ENCODE peak calls at places on chromosomes 6 and 20, in five cellular contexts. C, R, A, U and Y are unnamed samples. For H3K9me3, the result is how much of the 10 kb centered on the place peaks cover.

GRCh38 chr6:105804436-105804835 is 281.7 kb upstream of the PRDM1 start:
- DNase-seq in C (no peak), R (no peak), A (no peak), U (no peak), Y (peak)

GRCh38 chr6:124913056-124913455 is 49.2 kb upstream of the RNF217 start:
- DNase-seq in C (no peak), R (no peak), A (no peak), U (no peak), Y (no peak)

GRCh38 chr6:11366934-11367637 is 134.6 kb upstream of the NEDD9 start:
- DNase-seq in C (no peak), R (peak), A (no peak), U (no peak), Y (peak)

GRCh38 chr6:20534906-20535305 is 649 bp downstream of the CDKAL1 start:
- DNase-seq in C (no peak), R (no peak), A (no peak), U (no peak), Y (peak)

GRCh38 chr6:44078795-44079671 is 48.2 kb downstream of the MRPL14 start:
- DNase-seq in C (peak), R (peak), A (peak), U (peak), Y (peak)

GRCh38 chr6:167679791-167680604 is 146.7 kb upstream of the AFDN start:
- DNase-seq in C (no peak), R (peak), A (no peak), U (no peak), Y (no peak)

GRCh38 chr6:169326067-169326799 is 72.6 kb upstream of the THBS2 start:
- DNase-seq in C (peak), R (peak), A (peak), U (peak), Y (peak)

GRCh38 chr20:58712823-58713731 is 20.5 kb downstream of the NPEPL1 start:
- DNase-seq in C (no peak), R (no peak), A (no peak), U (peak), Y (no peak)

GRCh38 chr6:132391391-132392291 is 9.6 kb downstream of the MOXD1 start:
- DNase-seq in C (no peak), R (peak), A (no peak), U (peak), Y (peak)

GRCh38 chr20:51467971-51468626 is 74.4 kb downstream of the NFATC2 start:
- DNase-seq in C (no peak), R (no peak), A (no peak), U (no peak), Y (no peak)

GRCh38 chr6:112443666-112444065 is 96.5 kb downstream of the RFPL4B start:
- DNase-seq in C (peak), R (no peak), A (no peak), U (peak), Y (no peak)

GRCh38 chr6:21885532-21886089 is 292.1 kb downstream of the SOX4 start:
- DNase-seq in C (no peak), R (peak), A (no peak), U (peak), Y (peak)

GRCh38 chr6:100276311-100277057 is 188.2 kb downstream of the SIM1 start:
- DNase-seq in C (no peak), R (no peak), A (no peak), U (no peak), Y (peak)

GRCh38 chr6:40779399-40779798 is 192.2 kb upstream of the LRFN2 start:
- DNase-seq in C (no peak), R (no peak), A (peak), U (no peak), Y (peak)

GRCh38 chr20:2709205-2709981 is 16.8 kb downstream of the EBF4 start:
- DNase-seq in C (no peak), R (no peak), A (no peak), U (no peak), Y (no peak)

GRCh38 chr20:48723308-48724264 is 104.2 kb downstream of the PREX1 start:
- DNase-seq in C (no peak), R (no peak), A (no peak), U (peak), Y (no peak)

GRCh38 chr20:38730989-38731737 is 6.9 kb downstream of the SLC32A1 start:
- DNase-seq in C (peak), R (peak), A (peak), U (peak), Y (peak)

GRCh38 chr6:8219352-8219943 is 117.1 kb upstream of the EEF1E1 start:
- DNase-seq in C (peak), R (peak), A (peak), U (peak), Y (peak)

GRCh38 chr6:13354331-13355042 is 26.1 kb upstream of the TBC1D7 start:
- DNase-seq in C (no peak), R (no peak), A (no peak), U (no peak), Y (no peak)

GRCh38 chr6:105596284-105596755 is 193.4 kb upstream of the PREP start:
- DNase-seq in C (peak), R (no peak), A (no peak), U (peak), Y (peak)

GRCh38 chr6:141701732-141702131 is 431.0 kb upstream of the GJE1 start:
- DNase-seq in C (no peak), R (no peak), A (no peak), U (no peak), Y (no peak)

GRCh38 chr6:32148289-32148688 is 3.5 kb downstream of the PRRT1 start:
- DNase-seq in C (no peak), R (peak), A (no peak), U (peak), Y (no peak)

GRCh38 chr6:162179196-162179951 is 548.2 kb downstream of the PRKN start:
- DNase-seq in C (no peak), R (no peak), A (no peak), U (no peak), Y (no peak)

GRCh38 chr6:162178666-162179065 is 548.9 kb downstream of the PRKN start:
- DNase-seq in C (no peak), R (no peak), A (no peak), U (no peak), Y (no peak)

GRCh38 chr6:162181741-162182401 is 545.7 kb downstream of the PRKN start:
- DNase-seq in C (no peak), R (no peak), A (no peak), U (no peak), Y (no peak)

GRCh38 chr6:162178266-162178665 is 549.3 kb downstream of the PRKN start:
- DNase-seq in C (no peak), R (no peak), A (no peak), U (no peak), Y (no peak)

DNA sequence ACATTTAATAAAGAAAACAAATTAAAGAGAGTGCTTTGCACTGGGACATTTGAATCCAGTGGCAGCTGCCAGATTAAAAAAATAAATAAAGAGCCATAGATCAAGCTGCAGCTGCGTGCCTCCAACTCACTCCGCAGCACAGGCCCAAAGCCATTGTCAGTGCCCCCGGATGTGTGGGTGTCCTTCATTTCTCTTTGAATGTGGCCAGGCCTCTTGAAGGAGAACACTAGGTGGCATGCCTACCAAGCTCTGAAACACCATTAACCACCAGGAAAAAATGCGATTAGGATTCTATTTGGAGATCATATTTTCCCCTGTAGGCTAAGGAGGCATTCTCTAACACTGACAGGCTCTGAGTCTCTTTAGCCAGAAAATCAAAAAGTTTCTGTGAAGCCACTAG is 549.8 kb downstream of the PRKN start:
- DNase-seq in C (peak), R (peak), A (no peak), U (peak), Y (no peak)
- TF ChIP-seq CTCF in C (no peak), R (peak), A (no peak), U (peak), Y (no peak)

DNA sequence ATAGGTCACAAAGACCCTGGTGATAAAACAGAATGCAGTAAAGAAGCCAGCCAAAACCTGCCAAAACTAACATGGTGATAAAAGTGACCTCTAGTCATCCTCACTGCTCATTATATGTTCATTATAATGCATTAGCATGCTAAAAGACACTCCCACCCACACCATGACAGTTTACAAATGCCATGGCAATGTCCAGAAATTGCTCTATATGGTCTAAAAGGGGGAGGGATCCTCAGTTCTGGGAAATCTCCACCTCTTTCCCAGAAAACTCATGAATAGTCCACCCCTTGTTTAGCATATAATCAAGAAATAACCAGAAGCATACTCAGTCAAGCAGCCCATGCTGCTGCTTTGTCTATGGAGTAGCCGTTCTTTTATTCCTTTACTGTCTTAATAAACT is 40.4 kb upstream of the MC3R start:
- DNase-seq in C (no peak), R (no peak), A (no peak), U (no peak), Y (no peak)
- H3K9me3 ChIP-seq in C (under half), R (under half), A (under half), U (under half), Y (under half)

GRCh38 chr20:46342451-46343357 is 34.4 kb upstream of the CDH22 start:
- DNase-seq in C (no peak), R (no peak), A (no peak), U (no peak), Y (no peak)
- TF ChIP-seq EZH2 in C (no peak), R (no peak), A (no peak), U (no peak), Y (no peak)

DNA sequence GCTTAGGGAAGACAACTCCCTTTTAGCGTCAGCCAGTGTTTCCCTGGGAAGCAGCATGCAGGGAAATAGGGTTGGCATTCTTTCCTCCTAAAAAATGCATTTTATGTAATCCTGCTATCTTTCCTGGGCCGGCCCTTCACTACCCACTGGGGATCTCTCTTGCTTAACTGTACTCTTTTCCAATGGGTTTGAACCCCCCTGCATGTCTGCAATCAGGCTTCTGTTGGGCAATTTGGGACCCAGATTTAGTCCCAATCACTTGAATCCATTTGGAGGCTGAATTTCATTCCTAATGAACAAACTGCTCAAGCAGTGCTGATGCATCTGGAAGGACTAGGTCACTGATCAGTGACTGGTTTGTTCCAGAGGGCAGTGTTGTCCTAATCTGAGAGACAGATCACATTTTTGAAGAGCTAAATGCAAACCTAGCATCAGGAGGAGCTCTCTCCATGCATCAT is 151.9 kb downstream of the TSHZ2 start:
- DNase-seq in C (no peak), R (no peak), A (no peak), U (no peak), Y (no peak)
- TF ChIP-seq CTCF in C (no peak), R (no peak), A (no peak), U (no peak), Y (no peak)

GRCh38 chr20:45944151-45944964 is 9.9 kb downstream of the PCIF1 start:
- DNase-seq in C (no peak), R (no peak), A (no peak), U (no peak), Y (peak)
- H3K9me3 ChIP-seq in C (under half), R (under half), A (under half), U (under half), Y (under half)